ENCODE peak calls at places on chromosomes 12 and 14, in six cellular contexts. P is lower lobe of right lung, Q is AG10803, K is lower leg skin, A is psoas muscle, M is cardiac fibroblast. U is an unnamed sample.

GRCh38 chr12:122406701-122407154 is 15.7 kb downstream of the CLIP1 start:
- DNase-seq in P (no peak), Q (peak), K (no peak), A (no peak), M (peak), U (no peak)

GRCh38 chr14:87461704-87462103 is 531.3 kb downstream of the GALC start:
- DNase-seq in P (no peak), Q (no peak), K (no peak), A (no peak), M (no peak), U (no peak)

GRCh38 chr12:13713746-13714400 is 267.5 kb downstream of the GRIN2B start:
- DNase-seq in P (no peak), Q (no peak), K (no peak), A (no peak), M (no peak), U (peak)

GRCh38 chr12:57717131-57717530 is 21.4 kb downstream of the AGAP2 start:
- DNase-seq in P (no peak), Q (no peak), K (no peak), A (no peak), M (no peak), U (no peak)

GRCh38 chr14:61584258-61584657 is 111.1 kb upstream of the HIF1A start:
- DNase-seq in P (no peak), Q (peak), K (peak), A (no peak), M (peak), U (no peak)

GRCh38 chr12:95351745-95352144 is 122.2 kb upstream of the METAP2 start:
- DNase-seq in P (no peak), Q (peak), K (no peak), A (no peak), M (peak), U (no peak)

GRCh38 chr12:1529862-1530591 is 64.4 kb downstream of the FBXL14 start:
- DNase-seq in P (no peak), Q (peak), K (no peak), A (no peak), M (no peak), U (peak)

GRCh38 chr12:121918679-121919038 is 267 bp downstream of the CFAP251 start:
- DNase-seq in P (no peak), Q (no peak), K (no peak), A (no peak), M (no peak), U (no peak)

GRCh38 chr12:11508699-11509098 is 113.3 kb upstream of the PRB2 start:
- DNase-seq in P (no peak), Q (peak), K (no peak), A (no peak), M (peak), U (no peak)

GRCh38 chr12:63978519-63978918 is 134.0 kb downstream of the SRGAP1 start:
- DNase-seq in P (no peak), Q (peak), K (no peak), A (no peak), M (peak), U (no peak)

GRCh38 chr12:75908961-75909699 is 122.4 kb downstream of the PHLDA1 start:
- DNase-seq in P (peak), Q (peak), K (peak), A (peak), M (peak), U (no peak)

GRCh38 chr14:33908540-33909223 is 42.2 kb downstream of the EGLN3 start:
- DNase-seq in P (no peak), Q (no peak), K (no peak), A (no peak), M (no peak), U (no peak)

GRCh38 chr12:98399532-98399931 is 115.9 kb upstream of the TMPO start:
- DNase-seq in P (no peak), Q (peak), K (no peak), A (no peak), M (peak), U (peak)

GRCh38 chr14:54772451-54772881 is 130.2 kb downstream of the GCH1 start:
- DNase-seq in P (no peak), Q (peak), K (no peak), A (no peak), M (peak), U (no peak)

GRCh38 chr14:81829447-81829846 is 295.8 kb upstream of the SEL1L start:
- DNase-seq in P (peak), Q (no peak), K (no peak), A (peak), M (no peak), U (no peak)

GRCh38 chr12:100293017-100293416 is 26.0 kb downstream of the SCYL2 start:
- DNase-seq in P (no peak), Q (no peak), K (no peak), A (no peak), M (no peak), U (no peak)

GRCh38 chr12:55659486-55660385 is 23.0 kb downstream of the OR10P1 start:
- DNase-seq in P (no peak), Q (peak), K (no peak), A (no peak), M (peak), U (no peak)

GRCh38 chr14:23951590-23952143 is 1.9 kb upstream of the DHRS4 start:
- DNase-seq in P (no peak), Q (no peak), K (no peak), A (no peak), M (no peak), U (no peak)

GRCh38 chr14:101695659-101696058 is 65.8 kb upstream of the PPP2R5C start:
- DNase-seq in P (no peak), Q (no peak), K (no peak), A (no peak), M (no peak), U (no peak)
- TF ChIP-seq CTCF in P (no peak), Q (no peak), K (no peak), A (no peak), M (no peak), U (no peak)

GRCh38 chr14:96354246-96354645 is 8.9 kb downstream of the ATG2B start:
- DNase-seq in P (no peak), Q (no peak), K (no peak), A (no peak), M (no peak), U (no peak)

GRCh38 chr14:96359959-96360358 is 3.2 kb downstream of the ATG2B start:
- DNase-seq in P (no peak), Q (no peak), K (no peak), A (no peak), M (no peak), U (no peak)

GRCh38 chr14:96362071-96362964 is 823 bp downstream of the ATG2B start:
- DNase-seq in P (no peak), Q (peak), K (peak), A (no peak), M (peak), U (peak)

GRCh38 chr14:96352708-96353107 is 10.4 kb downstream of the ATG2B start:
- DNase-seq in P (no peak), Q (no peak), K (no peak), A (no peak), M (peak), U (no peak)

GRCh38 chr14:96357216-96357615 is 5.9 kb downstream of the ATG2B start:
- DNase-seq in P (no peak), Q (no peak), K (no peak), A (no peak), M (no peak), U (no peak)
- TF ChIP-seq CTCF in P (no peak), Q (no peak), K (no peak), A (no peak), M (no peak), U (no peak)

GRCh38 chr12:6493580-6494350 is at the start of gene NCAPD2:
- DNase-seq in P (peak), Q (peak), K (peak), A (peak), M (peak), U (peak)
- TF ChIP-seq CTCF in P (peak), Q (peak), K (no peak), A (peak), M (peak), U (peak)

GRCh38 chr12:54020587-54020969 is 7.7 kb upstream of the HOXC6 start:
- DNase-seq in P (no peak), Q (no peak), K (no peak), A (peak), M (no peak), U (no peak)

GRCh38 chr12:54019924-54020586 is 8.2 kb upstream of the HOXC6 start:
- DNase-seq in P (no peak), Q (peak), K (no peak), A (peak), M (no peak), U (no peak)

GRCh38 chr12:54021006-54021405 is 7.2 kb upstream of the HOXC6 start:
- DNase-seq in P (no peak), Q (no peak), K (no peak), A (peak), M (no peak), U (no peak)

GRCh38 chr12:54022960-54023884 is 5.0 kb upstream of the HOXC6 start:
- DNase-seq in P (no peak), Q (no peak), K (no peak), A (peak), M (no peak), U (no peak)

DNA sequence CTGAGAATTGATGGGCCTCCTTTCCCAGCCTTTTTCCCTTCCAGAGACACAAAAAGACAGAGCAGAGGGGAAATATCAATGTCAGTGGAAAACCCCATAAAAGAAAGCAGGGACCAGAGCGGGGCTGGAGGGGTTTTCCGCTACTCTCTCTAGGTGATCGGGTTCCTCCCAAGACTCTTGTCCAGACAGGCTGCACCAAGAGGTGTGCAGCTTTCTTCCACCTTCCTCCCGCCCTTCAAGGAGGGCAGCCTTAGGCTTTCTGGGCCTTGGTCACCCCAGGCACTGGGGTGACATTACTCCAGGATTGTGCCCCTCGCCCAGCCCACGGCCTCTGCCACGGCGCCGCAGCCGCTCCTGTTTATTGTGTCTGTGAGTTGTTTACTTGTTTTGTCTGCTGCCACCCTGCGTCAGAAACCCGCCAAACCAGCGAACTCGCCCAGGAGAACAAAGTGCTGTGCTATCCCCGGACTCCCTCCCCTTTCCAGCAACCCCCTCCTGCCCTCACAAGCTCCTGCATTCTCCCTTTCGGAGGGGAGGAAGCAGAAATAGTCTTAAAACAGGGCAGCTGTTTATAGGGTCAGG is 6.7 kb upstream of the HOXC6 start:
- DNase-seq in P (no peak), Q (peak), K (no peak), A (peak), M (no peak), U (no peak)
- TF ChIP-seq CTCF in P (no peak), Q (peak), K (no peak), A (peak), M (no peak), U (no peak)

U was measured in mucosa of descending colon.